ENCODE peak calls at places on chromosomes 7 and 10, in six cellular contexts. X is IMR-90, Q is A549, F is K562, J is HepG2, G is GM12878. M is an unnamed sample.

GRCh38 chr7:80942261-80943041 is 23.6 kb upstream of the SEMA3C start:
- DNase-seq in F (no peak), X (peak; percentile 96), J (peak; percentile 61), G (no peak), Q (peak; percentile 99), M (peak; percentile 45)

GRCh38 chr10:92914478-92915066 is 66.3 kb downstream of the EXOC6 start:
- DNase-seq in X (peak; percentile 50), J (peak; percentile 68), F (peak; percentile 75), G (no peak), Q (peak; percentile 65), M (peak; percentile 73)

GRCh38 chr10:22629843-22630228 is 84.5 kb downstream of the PIP4K2A start:
- DNase-seq in Q (no peak), J (no peak), F (peak; percentile 35), G (peak; percentile 48), X (no peak), M (no peak)

GRCh38 chr7:55072251-55072650 is 53.4 kb downstream of the EGFR start:
- DNase-seq in X (no peak), Q (no peak), J (no peak), G (no peak), F (no peak), M (no peak)

GRCh38 chr10:116055252-116055918 is 217.6 kb downstream of the GFRA1 start:
- DNase-seq in X (no peak), F (no peak), G (no peak), J (no peak), Q (no peak), M (no peak)

GRCh38 chr10:84493951-84494848 is 165.8 kb downstream of the CCSER2 start:
- DNase-seq in G (no peak), J (no peak), X (peak; percentile 69), Q (peak; percentile 27), F (no peak), M (no peak)

GRCh38 chr10:27100800-27101347 is 580 bp upstream of the ANKRD26 start:
- DNase-seq in G (no peak), Q (no peak), F (peak; percentile 9), X (no peak), J (no peak), M (no peak)

GRCh38 chr7:142120474-142121000 is 9.0 kb downstream of the MGAM2 start:
- DNase-seq in F (no peak), X (no peak), J (no peak), G (no peak), Q (no peak), M (no peak)

GRCh38 chr7:69812756-69813155 is 214.5 kb downstream of the AUTS2 start:
- DNase-seq in J (no peak), G (no peak), X (no peak), Q (no peak), F (no peak), M (no peak)

GRCh38 chr10:109920011-109920410 is 3.3 kb downstream of the XPNPEP1 start:
- DNase-seq in J (no peak), X (no peak), Q (no peak), G (no peak), F (no peak), M (no peak)

GRCh38 chr10:27252267-27253000 is 11.8 kb upstream of the ACBD5 start:
- DNase-seq in J (no peak), G (peak; percentile 27), X (peak; percentile 27), Q (peak; percentile 65), F (peak; percentile 77), M (no peak)

GRCh38 chr7:14876194-14876593 is 26.4 kb downstream of the DGKB start:
- DNase-seq in X (no peak), G (no peak), Q (no peak), J (no peak), F (no peak), M (no peak)

GRCh38 chr7:20241491-20242261 is 24.5 kb upstream of the MACC1 start:
- DNase-seq in F (no peak), X (peak; percentile 68), G (peak; percentile 68), Q (no peak), J (peak; percentile 20), M (no peak)
- TF ChIP-seq BHLHE40 in F (no peak), X (no peak), G (peak; percentile 62), Q (no peak), J (no peak), M (no peak)

DNA sequence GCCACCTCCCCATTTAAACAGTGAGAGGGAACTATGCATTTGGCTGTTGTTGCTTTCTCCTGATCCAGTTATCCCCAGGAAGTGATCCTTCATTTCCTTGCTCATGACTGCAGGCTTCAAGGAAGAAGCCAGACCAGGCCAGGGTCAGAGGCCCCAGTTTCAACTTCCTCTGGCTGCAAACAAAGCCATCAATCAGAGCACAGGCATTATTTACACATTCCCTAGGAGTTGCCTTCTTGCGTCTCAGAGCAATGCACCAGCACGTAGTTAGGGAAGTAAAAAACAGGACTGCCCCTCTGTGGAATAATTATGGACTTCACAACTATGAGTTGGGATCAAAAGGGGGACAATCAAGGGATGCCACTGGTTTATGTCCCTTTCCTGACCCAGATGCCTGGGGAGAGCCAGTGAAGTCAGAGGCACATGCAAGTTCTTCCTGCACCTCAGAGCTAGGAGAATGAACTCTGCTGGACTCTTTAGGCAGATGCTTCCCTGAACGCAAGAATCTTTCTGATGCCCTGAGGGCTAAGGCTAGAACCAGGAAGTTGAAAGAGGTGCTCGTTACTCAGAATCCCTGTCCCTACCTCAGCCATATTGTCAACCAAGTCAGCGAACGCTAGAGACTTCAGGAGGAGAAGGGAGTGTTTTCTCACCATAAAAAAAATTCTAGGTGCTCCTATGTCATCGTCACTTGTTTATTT is 359.1 kb downstream of the PRPF18 start:
- DNase-seq in X (peak; percentile 63), F (no peak), J (no peak), G (no peak), Q (no peak), M (no peak)
- TF ChIP-seq BHLHE40 in X (no peak), F (no peak), J (no peak), G (no peak), Q (no peak), M (no peak)

GRCh38 chr10:13417459-13418126 is 69.5 kb upstream of the SEPHS1 start:
- DNase-seq in X (no peak), G (no peak), Q (no peak), F (peak; percentile 84), J (no peak), M (no peak)
- TF ChIP-seq BHLHE40 in X (no peak), G (no peak), Q (no peak), F (no peak), J (no peak), M (no peak)

DNA sequence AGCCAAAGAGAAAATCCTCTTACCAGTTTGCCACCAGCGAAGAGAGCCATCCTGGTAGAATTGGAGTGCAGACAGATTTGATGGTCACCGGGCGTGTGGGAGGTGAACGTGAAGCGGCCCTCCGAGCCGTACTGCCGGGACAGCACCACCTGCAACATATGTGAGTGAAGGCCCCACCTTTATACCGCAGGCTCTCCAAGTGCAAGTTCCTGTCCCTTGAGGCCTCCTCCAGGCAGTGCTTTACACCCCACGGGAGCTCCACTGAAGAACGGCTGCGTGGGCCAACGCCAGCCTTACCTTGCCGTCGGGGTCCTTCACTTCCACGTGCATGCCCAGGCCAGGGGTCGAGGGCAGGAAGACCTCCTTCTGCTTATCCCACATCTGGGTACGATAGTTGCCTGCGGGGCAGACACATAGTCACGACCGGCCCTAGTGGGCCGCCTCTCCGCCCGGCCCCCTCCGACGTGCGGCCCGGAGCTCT is 565 bp downstream of the TMED4 start:
- DNase-seq in X (no peak), Q (peak; percentile 21), J (no peak), G (no peak), F (peak; percentile 56), M (no peak)
- TF ChIP-seq BHLHE40 in X (no peak), Q (no peak), J (no peak), G (no peak), F (no peak), M (no peak)

GRCh38 chr10:94092848-94093247 is 99.1 kb downstream of the PLCE1 start:
- DNase-seq in J (no peak), Q (no peak), F (no peak), G (no peak), X (peak; percentile 25), M (no peak)

GRCh38 chr10:94097656-94098055 is 103.9 kb downstream of the PLCE1 start:
- DNase-seq in F (no peak), G (no peak), X (peak; percentile 23), Q (no peak), J (no peak), M (no peak)

GRCh38 chr10:94088926-94089381 is 95.2 kb downstream of the PLCE1 start:
- DNase-seq in F (no peak), J (no peak), G (no peak), Q (no peak), X (peak; percentile 70), M (no peak)

GRCh38 chr10:94094540-94094939 is 100.8 kb downstream of the PLCE1 start:
- DNase-seq in X (no peak), J (no peak), G (no peak), Q (no peak), F (no peak), M (no peak)

DNA sequence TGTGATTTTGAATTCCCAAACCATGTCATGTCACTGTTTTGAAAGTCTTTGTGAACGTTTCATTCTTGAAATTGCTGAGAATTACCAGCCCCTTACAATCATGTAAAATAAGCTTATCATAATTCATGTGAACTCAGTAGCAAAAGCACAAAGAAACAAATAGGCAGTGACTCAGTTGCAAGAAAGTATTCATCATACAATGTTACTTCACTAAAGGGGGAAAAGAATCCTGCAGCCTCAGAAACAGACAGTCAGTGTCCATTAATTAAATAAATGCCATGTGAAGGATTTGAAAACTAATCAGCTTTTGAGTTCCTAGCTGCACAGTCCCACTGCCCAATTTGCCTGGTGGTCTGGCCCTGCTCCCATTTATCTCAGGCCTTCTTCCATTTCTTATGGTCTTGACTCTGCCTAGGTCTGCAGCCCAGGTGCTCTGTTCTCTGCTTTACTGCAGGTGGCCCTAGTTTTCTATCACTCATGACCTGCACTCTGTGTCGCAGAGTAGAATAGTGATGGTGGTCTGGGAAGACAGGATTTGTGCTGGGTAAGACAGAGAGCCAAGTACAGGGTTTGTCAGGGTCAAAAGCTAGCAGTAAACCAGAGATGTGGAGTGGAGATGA is 99.7 kb downstream of the PLCE1 start:
- DNase-seq in X (peak; percentile 42), G (no peak), J (no peak), Q (no peak), F (no peak), M (no peak)
- TF ChIP-seq BHLHE40 in X (no peak), G (no peak), J (no peak), Q (no peak), F (no peak), M (no peak)

GRCh38 chr7:46571996-46572395 is 650.9 kb upstream of the IGFBP3 start:
- DNase-seq in G (no peak), J (no peak), F (no peak), Q (no peak), X (no peak), M (no peak)
- TF ChIP-seq BHLHE40 in G (no peak), J (no peak), F (no peak), Q (no peak), X (no peak), M (no peak)

GRCh38 chr10:117107280-117107679 is 30.8 kb downstream of the VAX1 start:
- DNase-seq in Q (no peak), J (no peak), G (no peak), F (no peak), X (no peak), M (no peak)

DNA sequence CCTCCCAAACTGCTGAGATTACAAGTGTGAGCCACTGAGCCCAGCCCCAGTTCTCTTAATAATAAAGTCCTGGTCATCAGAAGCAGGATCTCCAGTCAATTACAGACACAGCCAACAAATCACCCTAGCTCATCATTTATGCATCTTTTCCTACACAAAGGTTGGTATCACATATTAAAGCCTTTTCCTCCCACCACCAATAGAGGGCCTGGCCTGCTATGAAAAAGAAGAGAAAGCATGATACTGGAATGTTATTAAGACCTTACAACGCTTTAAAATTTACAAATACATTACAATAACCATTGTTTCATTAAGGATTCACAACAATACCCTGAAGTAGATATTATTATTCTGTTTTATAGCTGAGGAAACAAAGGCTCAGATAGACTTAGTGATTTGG is 25.9 kb downstream of the VAX1 start:
- DNase-seq in G (no peak), X (no peak), F (no peak), Q (peak; percentile 21), J (peak; percentile 13), M (peak; percentile 38)
- TF ChIP-seq BHLHE40 in G (no peak), X (no peak), F (no peak), Q (no peak), J (no peak), M (no peak)

M was measured in HEK293T.